ENCODE peak calls at places on chromosomes 7 and 10, in ten cellular contexts. D, W, S, T, P, B, A, X, Z and H are unnamed samples.

GRCh38 chr7:149261321-149261828 is 621 bp upstream of the ZNF783 start:
- DNase-seq in A (no peak), W (no peak), T (no peak), Z (peak), D (no peak), B (no peak), X (no peak), P (no peak), S (no peak), H (no peak)

GRCh38 chr10:86167762-86168128 is 198.8 kb downstream of the GRID1 start:
- DNase-seq in P (no peak), Z (no peak), W (no peak), B (no peak), S (no peak), X (no peak), A (peak), T (no peak), D (no peak), H (no peak)

GRCh38 chr10:62811159-62811875 is 4.8 kb downstream of the EGR2 start:
- DNase-seq in D (no peak), P (peak), A (peak), Z (no peak), S (no peak), X (no peak), T (no peak), W (no peak), B (no peak), H (no peak)

GRCh38 chr7:143120696-143121405 is 11.0 kb upstream of the PIP start:
- DNase-seq in A (no peak), X (no peak), W (no peak), D (no peak), B (no peak), T (no peak), S (peak), Z (no peak), P (no peak), H (no peak)

GRCh38 chr7:18940577-18941134 is 176.8 kb downstream of the TWIST1 start:
- DNase-seq in T (no peak), Z (no peak), W (no peak), B (no peak), A (no peak), D (no peak), S (no peak), X (no peak), P (no peak), H (no peak)

GRCh38 chr7:117654780-117655179 is 175.0 kb downstream of the CFTR start:
- DNase-seq in D (no peak), B (no peak), P (no peak), T (no peak), A (no peak), Z (no peak), W (no peak), X (no peak), S (no peak), H (no peak)

GRCh38 chr10:122504551-122504950 is 43.2 kb downstream of the HTRA1 start:
- DNase-seq in P (no peak), A (no peak), X (peak), B (no peak), W (peak), S (no peak), D (peak), T (peak), Z (peak), H (no peak)

GRCh38 chr10:21464134-21464533 is 61.3 kb downstream of the SKIDA1 start:
- DNase-seq in Z (no peak), W (no peak), T (no peak), A (no peak), P (no peak), S (no peak), B (no peak), D (no peak), X (no peak), H (no peak)

GRCh38 chr7:29564455-29565185 is 985 bp downstream of the PRR15 start:
- DNase-seq in D (peak), W (peak), B (no peak), X (peak), S (no peak), A (no peak), T (peak), P (no peak), Z (peak), H (no peak)

GRCh38 chr7:52507546-52507945 is 527.9 kb upstream of the POM121L12 start:
- DNase-seq in S (peak), X (no peak), W (no peak), A (no peak), T (no peak), D (no peak), Z (no peak), B (no peak), P (no peak), H (no peak)

GRCh38 chr10:15795000-15795792 is 65.1 kb downstream of the MINDY3 start:
- DNase-seq in D (no peak), X (no peak), P (no peak), W (no peak), T (no peak), B (no peak), Z (no peak), S (no peak), A (no peak), H (no peak)

GRCh38 chr7:158255156-158255555 is 332.5 kb downstream of the PTPRN2 start:
- DNase-seq in W (no peak), B (no peak), D (no peak), S (no peak), T (peak), Z (no peak), P (no peak), X (no peak), A (peak), H (no peak)

GRCh38 chr10:58823983-58824382 is 311.3 kb downstream of the BICC1 start:
- DNase-seq in P (no peak), Z (no peak), S (no peak), X (no peak), D (no peak), T (no peak), A (no peak), W (no peak), B (no peak), H (no peak)

GRCh38 chr10:24912214-24912613 is 40.2 kb downstream of the PRTFDC1 start:
- DNase-seq in P (no peak), T (no peak), Z (no peak), X (no peak), S (no peak), W (no peak), B (no peak), A (no peak), D (no peak), H (no peak)

GRCh38 chr10:42594246-42594650 is 44.1 kb downstream of the ZNF33B start:
- DNase-seq in P (no peak), W (no peak), X (no peak), S (no peak), T (no peak), A (no peak), D (no peak), B (no peak), Z (peak), H (no peak)

GRCh38 chr10:60623627-60624026 is 154.7 kb upstream of the CDK1 start:
- DNase-seq in A (no peak), S (no peak), D (no peak), P (no peak), W (no peak), X (no peak), T (no peak), B (no peak), Z (no peak), H (no peak)

GRCh38 chr7:133051066-133051465 is 30.8 kb downstream of the CHCHD3 start:
- DNase-seq in A (no peak), X (no peak), D (no peak), T (no peak), P (no peak), Z (no peak), W (no peak), B (no peak), S (no peak), H (no peak)

GRCh38 chr7:101900103-101900502 is 82.7 kb downstream of the CUX1 start:
- DNase-seq in B (no peak), T (peak), X (peak), P (no peak), Z (peak), A (no peak), S (no peak), W (no peak), D (no peak), H (no peak)